ENCODE peak calls at places on chromosomes 1 and 21, in ten cellular contexts. T, L, H, P, F, Y, K, J, O and Z are unnamed samples. For H3K9me3, the result is how much of the 10 kb centered on the place peaks cover.

GRCh38 chr1:156697481-156697880 is 7.9 kb downstream of the CRABP2 start:
- DNase-seq in T (no peak), L (no peak), H (no peak), P (no peak), F (no peak), Y (no peak), K (no peak), J (no peak), O (no peak), Z (no peak)

GRCh38 chr1:168135982-168136708 is 585 bp downstream of the GPR161 start:
- DNase-seq in T (no peak), L (peak), H (peak), P (no peak), F (peak), Y (no peak), K (peak), J (no peak), O (no peak), Z (no peak)

GRCh38 chr1:76113446-76113845 is 38.9 kb downstream of the ST6GALNAC3 start:
- DNase-seq in T (no peak), L (no peak), H (no peak), P (no peak), F (no peak), Y (no peak), K (no peak), J (no peak), O (no peak), Z (no peak)

GRCh38 chr1:172630060-172630818 is 28.7 kb upstream of the FASLG start:
- DNase-seq in T (no peak), L (peak), H (peak), P (no peak), F (peak), Y (no peak), K (no peak), J (no peak), O (no peak), Z (no peak)

GRCh38 chr21:41973861-41974751 is 20.3 kb upstream of the C2CD2 start:
- DNase-seq in T (peak), L (no peak), H (peak), P (peak), F (no peak), Y (peak), K (no peak), J (no peak), O (no peak), Z (peak)

GRCh38 chr1:30706528-30706927 is 16.9 kb downstream of the MATN1 start:
- DNase-seq in T (peak), L (peak), H (peak), P (peak), F (peak), Y (no peak), K (peak), J (peak), O (no peak), Z (no peak)

GRCh38 chr1:94209425-94209824 is 28.0 kb downstream of the ARHGAP29 start:
- DNase-seq in T (no peak), L (peak), H (peak), P (no peak), F (peak), Y (no peak), K (no peak), J (no peak), O (no peak), Z (no peak)

GRCh38 chr21:38306407-38306806 is 49.6 kb downstream of the KCNJ15 start:
- DNase-seq in T (no peak), L (no peak), H (peak), P (no peak), F (peak), Y (no peak), K (no peak), J (no peak), O (peak), Z (no peak)

GRCh38 chr1:18921506-18922251 is 19.3 kb upstream of the ALDH4A1 start:
- DNase-seq in T (no peak), L (no peak), H (no peak), P (peak), F (no peak), Y (no peak), K (no peak), J (no peak), O (no peak), Z (no peak)

GRCh38 chr21:21412096-21412495 is 413.9 kb downstream of the NCAM2 start:
- DNase-seq in T (no peak), L (no peak), H (no peak), P (no peak), F (no peak), Y (no peak), K (no peak), J (no peak), O (no peak), Z (no peak)

GRCh38 chr21:20254964-20255363 is 743.2 kb upstream of the NCAM2 start:
- DNase-seq in T (no peak), L (no peak), H (no peak), P (no peak), F (no peak), Y (no peak), K (no peak), J (no peak), O (no peak), Z (no peak)

GRCh38 chr1:210907406-210907805 is 226.5 kb downstream of the KCNH1 start:
- DNase-seq in T (no peak), L (no peak), H (no peak), P (no peak), F (no peak), Y (no peak), K (no peak), J (no peak), O (no peak), Z (no peak)

GRCh38 chr1:226362346-226362745 is 45.5 kb downstream of the PARP1 start:
- DNase-seq in T (no peak), L (no peak), H (no peak), P (no peak), F (no peak), Y (no peak), K (no peak), J (no peak), O (no peak), Z (no peak)

GRCh38 chr1:34268311-34269042 is 91.8 kb downstream of the C1orf94 start:
- DNase-seq in T (no peak), L (no peak), H (peak), P (no peak), F (peak), Y (no peak), K (no peak), J (no peak), O (no peak), Z (no peak)

GRCh38 chr1:52098139-52098871 is 42.2 kb downstream of the BTF3L4 start:
- DNase-seq in T (no peak), L (no peak), H (no peak), P (no peak), F (no peak), Y (no peak), K (no peak), J (no peak), O (no peak), Z (no peak)

GRCh38 chr1:228033376-228033775 is 26.6 kb downstream of the WNT3A start:
- DNase-seq in T (no peak), L (no peak), H (no peak), P (no peak), F (no peak), Y (no peak), K (no peak), J (no peak), O (no peak), Z (no peak)

GRCh38 chr21:35987475-35987874 is 72.9 kb downstream of the SETD4 start:
- DNase-seq in T (no peak), L (no peak), H (no peak), P (no peak), F (no peak), Y (no peak), K (peak), J (peak), O (no peak), Z (no peak)

GRCh38 chr1:4048076-4048475 is 148.0 kb upstream of the C1orf174 start:
- DNase-seq in T (no peak), L (no peak), H (no peak), P (no peak), F (no peak), Y (no peak), K (no peak), J (no peak), O (no peak), Z (no peak)

GRCh38 chr1:99181892-99182291 is 82.4 kb upstream of the PLPPR4 start:
- DNase-seq in T (no peak), L (peak), H (no peak), P (no peak), F (no peak), Y (no peak), K (no peak), J (no peak), O (no peak), Z (no peak)

GRCh38 chr1:47814592-47815436 is 182.4 kb downstream of the TRABD2B start:
- DNase-seq in T (no peak), L (no peak), H (no peak), P (peak), F (no peak), Y (no peak), K (no peak), J (no peak), O (no peak), Z (no peak)

GRCh38 chr1:68173283-68174172 is 58.8 kb downstream of the WLS start:
- DNase-seq in T (no peak), L (peak), H (peak), P (peak), F (peak), Y (no peak), K (no peak), J (no peak), O (no peak), Z (no peak)

GRCh38 chr1:201229771-201230635 is 39.4 kb downstream of the IGFN1 start:
- DNase-seq in T (no peak), L (peak), H (peak), P (no peak), F (peak), Y (peak), K (no peak), J (no peak), O (no peak), Z (no peak)

GRCh38 chr1:245704341-245704740 is 549.6 kb downstream of the KIF26B start:
- DNase-seq in T (no peak), L (no peak), H (no peak), P (no peak), F (no peak), Y (no peak), K (no peak), J (no peak), O (no peak), Z (no peak)

GRCh38 chr1:114585221-114585620 is 3.8 kb upstream of the BCAS2 start:
- DNase-seq in T (no peak), L (no peak), H (peak), P (no peak), F (peak), Y (no peak), K (no peak), J (peak), O (no peak), Z (no peak)

GRCh38 chr1:231724876-231725647 is 98.5 kb downstream of the DISC1 start:
- DNase-seq in T (no peak), L (peak), H (peak), P (peak), F (peak), Y (no peak), K (peak), J (peak), O (no peak), Z (no peak)

GRCh38 chr1:200153277-200154055 is 126.0 kb downstream of the NR5A2 start:
- DNase-seq in T (no peak), L (no peak), H (no peak), P (no peak), F (no peak), Y (no peak), K (no peak), J (no peak), O (no peak), Z (no peak)

GRCh38 chr1:189007824-189008223 is 1469.8 kb downstream of the BRINP3 start:
- DNase-seq in T (no peak), L (no peak), H (no peak), P (no peak), F (no peak), Y (no peak), K (no peak), J (no peak), O (no peak), Z (no peak)

GRCh38 chr1:228405979-228406265 is 713 bp downstream of the TRIM11 start:
- DNase-seq in T (no peak), L (no peak), H (peak), P (no peak), F (no peak), Y (no peak), K (no peak), J (no peak), O (no peak), Z (no peak)

GRCh38 chr1:47870946-47871750 is 126.0 kb downstream of the TRABD2B start:
- DNase-seq in T (no peak), L (no peak), H (no peak), P (no peak), F (no peak), Y (no peak), K (no peak), J (no peak), O (no peak), Z (no peak)

DNA sequence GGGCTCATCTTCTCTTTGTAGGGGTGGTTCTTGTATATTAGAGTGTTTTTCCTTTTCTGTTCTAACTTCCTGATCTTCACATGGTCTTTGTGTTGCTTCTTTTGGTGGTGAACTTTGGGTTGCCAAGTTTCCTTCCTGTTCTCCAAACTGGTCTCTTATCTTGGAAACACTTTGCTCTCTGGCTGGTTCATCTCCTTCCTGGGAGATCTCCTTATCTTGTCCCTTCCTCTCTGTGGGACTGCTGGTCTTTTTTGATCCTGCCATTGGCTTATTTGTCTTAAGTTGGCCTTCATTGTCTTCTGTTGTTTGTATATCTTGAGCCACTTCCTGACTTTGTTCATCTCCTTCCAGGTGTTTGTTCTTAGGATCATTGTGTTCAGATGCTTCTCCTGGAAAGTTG is 2.1 kb downstream of the TCHHL1 start:
- DNase-seq in T (no peak), L (no peak), H (no peak), P (no peak), F (no peak), Y (no peak), K (no peak), J (no peak), O (no peak), Z (no peak)
- H3K9me3 ChIP-seq in T (under half), L (under half), H (under half), P (under half), F (under half), Y (under half), K (under half), J (under half), O (under half), Z (under half)

DNA sequence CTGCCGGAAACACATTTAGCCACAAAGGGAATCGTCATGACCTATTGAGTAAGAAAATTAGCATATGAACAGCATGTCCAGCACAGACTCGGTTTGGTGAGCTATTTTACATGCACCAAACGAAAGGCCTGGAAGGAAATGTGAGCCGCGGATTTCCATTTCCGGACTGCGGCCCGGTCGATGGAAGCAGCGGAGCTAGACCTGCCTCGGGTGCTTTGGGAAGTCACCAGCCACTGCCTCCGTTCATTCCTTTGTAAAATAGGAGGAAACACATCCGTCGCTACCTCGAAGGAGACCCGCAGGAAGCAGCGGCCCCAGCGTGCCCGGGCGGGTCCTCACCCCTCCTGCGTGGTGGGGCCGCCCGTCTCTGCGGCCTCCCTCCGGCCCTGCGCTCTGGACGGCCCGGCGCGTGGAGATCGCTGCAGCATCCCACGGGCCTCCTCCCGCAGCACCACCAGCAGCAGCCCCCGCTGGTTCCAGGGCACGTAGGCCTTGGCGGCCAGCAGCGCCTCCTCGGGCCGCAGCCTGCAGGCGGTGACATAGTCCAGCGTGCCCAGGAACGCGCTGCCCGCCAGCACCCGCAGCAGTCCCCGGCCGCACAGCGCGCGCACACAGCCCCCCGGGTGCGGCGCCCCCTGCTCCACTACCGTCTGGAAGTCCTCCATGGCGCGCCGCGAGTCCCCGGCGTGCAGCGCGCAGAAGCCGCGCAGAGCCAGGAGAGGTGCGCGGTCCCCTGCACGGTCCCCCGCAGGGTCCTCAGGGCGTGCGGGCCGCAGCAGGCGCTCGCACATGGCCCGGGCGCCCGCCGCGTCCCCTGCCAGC is 12.1 kb downstream of the TTC34 start:
- DNase-seq in T (no peak), L (no peak), H (no peak), P (no peak), F (no peak), Y (no peak), K (peak), J (no peak), O (no peak), Z (no peak)
- H3K9me3 ChIP-seq in T (under half), L (under half), H (under half), P (under half), F (under half), Y (under half), K (under half), J (under half), O (half or more), Z (under half)

DNA sequence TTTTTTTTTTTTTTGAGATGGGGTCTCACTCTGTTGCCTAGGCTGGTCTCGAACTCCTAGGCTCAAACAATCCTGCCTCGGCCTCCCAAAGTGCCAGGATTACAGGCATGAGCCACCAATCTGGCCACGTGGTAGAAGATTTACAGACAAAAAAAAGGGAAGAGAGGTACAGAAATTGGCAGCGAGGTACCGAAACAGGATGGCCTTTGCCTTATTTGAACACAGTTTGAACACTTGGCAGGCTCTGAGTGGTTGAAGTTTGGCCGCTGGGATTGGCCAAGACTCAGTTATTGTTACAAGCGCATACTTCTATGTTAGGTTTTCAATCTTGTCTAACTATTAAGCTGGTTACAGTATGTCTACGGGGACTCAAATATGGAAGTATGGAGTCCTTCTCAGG is 6.2 kb upstream of the AADACL4 start:
- DNase-seq in T (no peak), L (no peak), H (no peak), P (no peak), F (no peak), Y (no peak), K (no peak), J (no peak), O (no peak), Z (no peak)
- H3K9me3 ChIP-seq in T (under half), L (under half), H (under half), P (under half), F (under half), Y (under half), K (under half), J (under half), O (under half), Z (under half)

GRCh38 chr1:159468321-159468720 is 28.8 kb downstream of the OR10J1 start:
- DNase-seq in T (no peak), L (no peak), H (no peak), P (no peak), F (no peak), Y (no peak), K (no peak), J (no peak), O (no peak), Z (no peak)
- H3K9me3 ChIP-seq in T (under half), L (under half), H (under half), P (under half), F (under half), Y (under half), K (under half), J (under half), O (under half), Z (under half)

GRCh38 chr1:230069813-230070212 is 2.8 kb downstream of the GALNT2 start:
- DNase-seq in T (no peak), L (peak), H (no peak), P (no peak), F (no peak), Y (peak), K (peak), J (no peak), O (no peak), Z (no peak)

GRCh38 chr1:230066466-230067404 is at the start of gene GALNT2:
- DNase-seq in T (peak), L (peak), H (peak), P (peak), F (peak), Y (peak), K (peak), J (peak), O (peak), Z (peak)

GRCh38 chr1:230067441-230067870 is 418 bp downstream of the GALNT2 start:
- DNase-seq in T (no peak), L (peak), H (no peak), P (peak), F (peak), Y (no peak), K (peak), J (peak), O (no peak), Z (no peak)

GRCh38 chr1:230068952-230069684 is 2.1 kb downstream of the GALNT2 start:
- DNase-seq in T (no peak), L (peak), H (no peak), P (no peak), F (peak), Y (peak), K (peak), J (no peak), O (no peak), Z (no peak)

GRCh38 chr1:230067871-230068814 is 1.1 kb downstream of the GALNT2 start:
- DNase-seq in T (peak), L (peak), H (no peak), P (peak), F (peak), Y (peak), K (no peak), J (peak), O (no peak), Z (no peak)
- H3K9me3 ChIP-seq in T (under half), L (under half), H (under half), P (under half), F (under half), Y (under half), K (under half), J (under half), O (under half), Z (under half)

GRCh38 chr1:50232271-50232670 is 123.6 kb downstream of the ELAVL4 start:
- DNase-seq in T (no peak), L (no peak), H (no peak), P (no peak), F (no peak), Y (no peak), K (no peak), J (no peak), O (no peak), Z (no peak)
- H3K9me3 ChIP-seq in T (under half), L (under half), H (under half), P (under half), F (under half), Y (under half), K (under half), J (under half), O (under half), Z (under half)

GRCh38 chr21:18608226-18608625 is 204.6 kb upstream of the TMPRSS15 start:
- DNase-seq in T (no peak), L (no peak), H (no peak), P (no peak), F (no peak), Y (no peak), K (no peak), J (no peak), O (no peak), Z (no peak)
- H3K9me3 ChIP-seq in T (under half), L (under half), H (under half), P (under half), F (under half), Y (under half), K (under half), J (under half), O (under half), Z (under half)

DNA sequence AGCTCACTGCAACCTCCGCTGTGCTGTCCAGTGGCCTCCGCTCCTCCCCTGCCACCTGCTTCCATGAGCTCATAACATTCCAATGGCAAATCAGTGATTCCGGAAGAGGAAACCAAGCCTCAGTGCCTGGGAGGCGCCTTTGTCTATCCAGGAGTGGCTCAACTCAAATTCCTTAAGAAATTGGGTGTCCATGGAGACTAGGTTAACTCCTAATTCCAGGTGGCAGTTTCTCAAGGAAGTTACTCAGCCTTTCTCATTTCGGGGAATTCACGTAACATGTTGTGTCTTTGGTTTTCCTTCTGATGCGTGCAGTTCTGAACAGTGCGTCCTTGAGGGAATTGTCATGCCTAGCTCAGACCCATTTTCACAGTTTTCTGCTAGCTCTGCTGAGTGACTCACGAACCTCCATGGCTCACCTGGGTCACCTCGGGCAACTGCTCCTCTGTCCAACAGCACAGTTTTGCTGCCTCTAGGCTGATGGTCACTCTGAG is 89.9 kb upstream of the DSCAM start:
- DNase-seq in T (no peak), L (no peak), H (no peak), P (no peak), F (no peak), Y (no peak), K (peak), J (no peak), O (no peak), Z (no peak)
- H3K9me3 ChIP-seq in T (under half), L (under half), H (under half), P (under half), F (under half), Y (under half), K (under half), J (under half), O (under half), Z (under half)